ENCODE peak calls at places on chromosomes 7 and 10, in five cellular contexts. One of them, this sample, is unnamed.

GRCh38 chr7:102322202-102322715 is 34.0 kb downstream of the SPDYE6 start:
- DNase-seq in AG04450: no peak
- DNase-seq in thyroid gland: no peak
- DNase-seq in AG04449: no peak
- DNase-seq in activated B cell treated with CpG ODN at 0.5 μM for 24 hours: no peak
- DNase-seq in this sample: no peak

GRCh38 chr10:35394411-35394851 is 58.1 kb downstream of the CCNY start:
- DNase-seq in AG04450: no peak
- DNase-seq in thyroid gland: peak
- DNase-seq in AG04449: no peak
- DNase-seq in activated B cell treated with CpG ODN at 0.5 μM for 24 hours: no peak
- DNase-seq in this sample: no peak

GRCh38 chr7:87627634-87627994 is 584 bp upstream of the RUNDC3B start:
- DNase-seq in AG04450: no peak
- DNase-seq in thyroid gland: peak
- DNase-seq in AG04449: no peak
- DNase-seq in activated B cell treated with CpG ODN at 0.5 μM for 24 hours: no peak
- DNase-seq in this sample: no peak

GRCh38 chr7:154188330-154188729 is 136.1 kb downstream of the DPP6 start:
- DNase-seq in AG04450: no peak
- DNase-seq in thyroid gland: no peak
- DNase-seq in AG04449: no peak
- DNase-seq in activated B cell treated with CpG ODN at 0.5 μM for 24 hours: no peak
- DNase-seq in this sample: no peak

GRCh38 chr7:130273081-130273699 is 6.5 kb downstream of the CPA2 start:
- DNase-seq in AG04450: peak
- DNase-seq in thyroid gland: peak
- DNase-seq in AG04449: no peak
- DNase-seq in activated B cell treated with CpG ODN at 0.5 μM for 24 hours: no peak
- DNase-seq in this sample: no peak

GRCh38 chr7:93851536-93851935 is 39.0 kb downstream of the TFPI2 start:
- DNase-seq in AG04450: no peak
- DNase-seq in thyroid gland: no peak
- DNase-seq in AG04449: no peak
- DNase-seq in activated B cell treated with CpG ODN at 0.5 μM for 24 hours: no peak
- DNase-seq in this sample: no peak

GRCh38 chr10:90289037-90289436 is 568.8 kb downstream of the HTR7 start:
- DNase-seq in AG04450: no peak
- DNase-seq in thyroid gland: no peak
- DNase-seq in AG04449: no peak
- DNase-seq in activated B cell treated with CpG ODN at 0.5 μM for 24 hours: no peak
- DNase-seq in this sample: no peak

GRCh38 chr7:135682191-135682590 is 19.9 kb downstream of the STMP1 start:
- DNase-seq in AG04450: no peak
- DNase-seq in thyroid gland: peak
- DNase-seq in AG04449: no peak
- DNase-seq in activated B cell treated with CpG ODN at 0.5 μM for 24 hours: no peak
- DNase-seq in this sample: no peak

GRCh38 chr10:5567477-5567876 is 42.7 kb downstream of the CALML3 start:
- DNase-seq in AG04450: no peak
- DNase-seq in thyroid gland: no peak
- DNase-seq in AG04449: no peak
- DNase-seq in activated B cell treated with CpG ODN at 0.5 μM for 24 hours: no peak
- DNase-seq in this sample: no peak

GRCh38 chr7:67021260-67021659 is 24.6 kb downstream of the TYW1 start:
- DNase-seq in AG04450: no peak
- DNase-seq in thyroid gland: no peak
- DNase-seq in AG04449: no peak
- DNase-seq in activated B cell treated with CpG ODN at 0.5 μM for 24 hours: no peak
- DNase-seq in this sample: no peak

DNA sequence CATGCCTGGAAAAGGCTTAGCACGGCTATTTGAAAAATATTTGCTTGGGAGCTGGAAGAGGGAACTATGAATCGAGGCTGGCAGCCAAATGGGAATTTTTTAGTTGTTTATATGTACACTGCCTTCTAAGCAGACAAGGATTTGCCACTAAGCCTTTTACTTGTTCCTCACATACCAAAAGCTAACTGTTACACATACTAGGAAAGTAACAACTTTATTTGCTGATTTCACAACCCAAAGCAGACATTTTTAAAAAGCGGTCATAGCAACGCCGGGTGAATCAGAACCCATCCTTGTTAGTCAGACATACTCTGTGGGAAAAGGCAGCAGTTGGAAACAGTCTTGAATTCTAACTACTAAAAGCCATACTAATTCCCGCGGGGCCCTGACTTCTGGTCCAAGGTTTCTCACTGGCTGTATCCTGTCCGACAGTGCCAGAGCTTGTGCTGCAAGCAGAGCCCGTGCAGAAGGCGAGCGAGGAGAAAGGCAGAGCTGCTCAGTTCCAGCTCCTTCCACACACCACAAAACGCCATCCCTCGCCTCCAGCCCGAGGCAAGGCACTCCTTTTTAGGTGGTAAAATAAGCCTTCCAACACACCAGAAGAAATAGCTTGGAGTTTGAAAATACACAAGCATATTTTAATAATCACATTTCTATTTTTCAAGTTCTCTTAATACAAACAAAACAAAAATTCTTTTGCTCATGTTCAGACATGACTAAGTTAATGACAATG is 89.2 kb downstream of the RNF216 start:
- DNase-seq in AG04450: peak
- DNase-seq in thyroid gland: peak
- DNase-seq in AG04449: peak
- DNase-seq in activated B cell treated with CpG ODN at 0.5 μM for 24 hours: no peak
- DNase-seq in this sample: peak
- TF ChIP-seq CTCF in AG04450: no peak
- TF ChIP-seq CTCF in thyroid gland: no peak
- TF ChIP-seq CTCF in AG04449: no peak
- TF ChIP-seq CTCF in activated B cell treated with CpG ODN at 0.5 μM for 24 hours: no peak
- TF ChIP-seq CTCF in this sample: no peak

DNA sequence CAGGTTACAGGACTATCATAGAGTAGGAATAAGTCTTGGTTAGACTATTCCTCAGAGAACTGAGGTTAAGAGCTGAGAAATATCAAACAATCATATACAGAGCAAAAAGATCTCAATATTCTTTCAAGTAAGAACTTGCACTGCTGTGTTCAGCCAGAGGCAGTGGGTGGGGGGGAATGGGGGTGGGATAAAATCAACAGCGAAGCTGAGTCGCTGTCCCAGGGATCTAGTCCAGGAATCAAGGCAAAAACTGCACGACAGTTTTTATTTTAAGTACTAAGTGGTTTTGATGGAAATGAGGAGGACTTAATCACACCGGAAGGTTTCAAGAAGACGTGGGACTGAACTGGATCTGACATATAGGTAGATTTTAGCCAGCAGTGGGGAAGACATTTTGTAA is 159.1 kb downstream of the SRPK2 start:
- DNase-seq in AG04450: no peak
- DNase-seq in thyroid gland: no peak
- DNase-seq in AG04449: no peak
- DNase-seq in activated B cell treated with CpG ODN at 0.5 μM for 24 hours: no peak
- DNase-seq in this sample: no peak
- TF ChIP-seq CTCF in AG04450: no peak
- TF ChIP-seq CTCF in thyroid gland: no peak
- TF ChIP-seq CTCF in AG04449: no peak
- TF ChIP-seq CTCF in activated B cell treated with CpG ODN at 0.5 μM for 24 hours: no peak
- TF ChIP-seq CTCF in this sample: no peak

DNA sequence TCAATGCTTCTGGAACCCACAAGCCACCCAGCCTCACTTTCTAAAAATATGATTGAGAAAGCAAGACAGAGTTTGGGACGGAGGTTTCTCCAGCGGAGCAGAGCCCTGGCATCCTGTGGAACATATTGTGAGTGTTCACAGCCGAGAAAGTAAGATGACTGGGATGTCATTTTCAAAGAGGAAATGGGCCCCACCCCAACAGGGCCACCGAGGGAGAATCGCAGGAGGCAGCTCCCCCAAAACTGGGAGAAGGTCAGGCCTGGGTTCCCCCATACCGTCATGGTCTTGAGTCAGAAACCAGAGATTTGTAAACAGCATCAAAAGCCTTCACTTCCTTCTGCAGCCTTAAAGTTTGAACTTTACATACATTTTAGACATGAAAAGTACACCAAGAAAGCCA is 560.0 kb downstream of the PTPRN2 start:
- DNase-seq in AG04450: no peak
- DNase-seq in thyroid gland: no peak
- DNase-seq in AG04449: no peak
- DNase-seq in activated B cell treated with CpG ODN at 0.5 μM for 24 hours: no peak
- DNase-seq in this sample: no peak
- TF ChIP-seq CTCF in AG04450: no peak
- TF ChIP-seq CTCF in thyroid gland: no peak
- TF ChIP-seq CTCF in AG04449: no peak
- TF ChIP-seq CTCF in activated B cell treated with CpG ODN at 0.5 μM for 24 hours: no peak
- TF ChIP-seq CTCF in this sample: no peak

GRCh38 chr7:369476-369980 is 79.6 kb downstream of the FOXL3 start:
- DNase-seq in AG04450: no peak
- DNase-seq in thyroid gland: no peak
- DNase-seq in AG04449: no peak
- DNase-seq in activated B cell treated with CpG ODN at 0.5 μM for 24 hours: no peak
- DNase-seq in this sample: no peak
- TF ChIP-seq CTCF in AG04450: no peak
- TF ChIP-seq CTCF in thyroid gland: no peak
- TF ChIP-seq CTCF in AG04449: no peak
- TF ChIP-seq CTCF in activated B cell treated with CpG ODN at 0.5 μM for 24 hours: no peak
- TF ChIP-seq CTCF in this sample: no peak

DNA sequence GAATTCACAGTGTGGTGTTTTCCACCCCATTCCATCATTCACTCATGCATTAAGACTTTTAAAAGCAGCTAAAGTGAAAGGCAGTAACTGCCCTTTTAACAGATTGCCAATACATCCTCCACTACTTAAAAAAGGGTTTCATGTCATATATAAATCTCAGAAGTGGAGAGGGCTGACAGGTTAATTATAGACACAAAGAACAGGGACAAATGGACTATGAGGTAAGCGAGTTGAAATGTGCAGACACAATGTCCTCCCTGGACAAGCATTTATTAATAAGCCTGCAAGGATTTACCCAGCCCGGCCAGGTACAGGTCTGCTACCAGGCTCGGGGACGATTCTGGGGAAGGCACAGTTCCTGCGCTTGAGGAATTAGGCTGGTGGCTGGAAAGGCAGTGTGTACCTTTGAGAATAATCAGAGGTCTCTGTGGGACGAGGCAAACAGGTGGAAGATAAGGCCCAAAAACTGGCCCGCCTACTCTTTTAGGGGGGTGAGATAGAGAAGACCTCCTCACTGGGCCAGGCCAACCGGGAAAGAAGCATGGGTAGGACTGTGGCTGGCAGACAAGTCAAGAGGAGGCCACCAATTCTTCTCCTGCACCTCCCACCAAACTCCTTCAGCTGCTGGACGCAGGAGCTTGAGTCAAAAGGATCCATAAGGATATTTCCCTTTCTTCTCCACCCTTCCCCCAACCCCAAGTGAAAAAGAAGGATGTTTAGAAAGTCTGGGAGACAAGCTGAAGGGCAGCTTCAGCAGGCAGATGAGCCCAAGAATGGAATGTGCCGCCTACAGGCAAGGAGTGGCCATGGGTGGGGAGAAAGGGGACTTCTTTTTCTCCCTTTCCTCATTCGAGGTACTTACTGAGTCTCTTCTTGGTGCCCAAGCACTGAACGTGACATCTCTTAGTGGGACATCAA is 1.5 kb downstream of the PDLIM1 start:
- DNase-seq in AG04450: no peak
- DNase-seq in thyroid gland: no peak
- DNase-seq in AG04449: no peak
- DNase-seq in activated B cell treated with CpG ODN at 0.5 μM for 24 hours: no peak
- DNase-seq in this sample: no peak
- TF ChIP-seq CTCF in AG04450: peak
- TF ChIP-seq CTCF in thyroid gland: no peak
- TF ChIP-seq CTCF in AG04449: no peak
- TF ChIP-seq CTCF in activated B cell treated with CpG ODN at 0.5 μM for 24 hours: no peak
- TF ChIP-seq CTCF in this sample: no peak

GRCh38 chr7:137606061-137606674 is 240.6 kb downstream of the DGKI start:
- DNase-seq in AG04450: peak
- DNase-seq in thyroid gland: no peak
- DNase-seq in AG04449: no peak
- DNase-seq in activated B cell treated with CpG ODN at 0.5 μM for 24 hours: no peak
- DNase-seq in this sample: peak
- TF ChIP-seq CTCF in AG04450: peak
- TF ChIP-seq CTCF in thyroid gland: peak
- TF ChIP-seq CTCF in AG04449: no peak
- TF ChIP-seq CTCF in activated B cell treated with CpG ODN at 0.5 μM for 24 hours: no peak
- TF ChIP-seq CTCF in this sample: no peak

DNA sequence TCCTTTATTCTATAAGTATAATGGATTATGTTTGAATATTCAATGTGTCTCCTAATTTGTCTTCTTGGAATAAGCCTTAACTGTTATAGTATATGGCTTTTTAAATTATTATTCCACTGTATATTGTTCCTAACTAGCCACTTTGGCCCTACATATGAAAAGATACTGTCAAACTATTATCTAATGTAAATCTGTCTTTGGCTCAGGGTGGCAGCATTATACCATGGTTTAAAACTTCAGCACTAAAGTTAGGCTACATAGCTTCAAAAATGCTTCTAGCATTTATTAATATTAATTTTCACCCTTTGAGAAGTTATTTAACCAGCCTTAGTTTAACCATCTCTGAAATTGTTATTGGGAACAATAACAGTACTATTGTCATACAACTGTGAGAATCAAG is 543.1 kb upstream of the MBL2 start:
- DNase-seq in AG04450: no peak
- DNase-seq in thyroid gland: no peak
- DNase-seq in AG04449: no peak
- DNase-seq in activated B cell treated with CpG ODN at 0.5 μM for 24 hours: no peak
- DNase-seq in this sample: no peak
- TF ChIP-seq CTCF in AG04450: no peak
- TF ChIP-seq CTCF in thyroid gland: no peak
- TF ChIP-seq CTCF in AG04449: no peak
- TF ChIP-seq CTCF in activated B cell treated with CpG ODN at 0.5 μM for 24 hours: no peak
- TF ChIP-seq CTCF in this sample: no peak

This sample was measured in HFF-Myc.